ENCODE peak calls at places on chromosomes 12 and 14, in eight cellular contexts. One of them, this sample, is unnamed.
A peak's percentile ranks its signal among the peaks of the same experiment; 100 is the strongest.

GRCh38 chr12:45208604-45209487 is 7.0 kb upstream of the ANO6 start:
- DNase-seq in lower leg skin: no peak
- DNase-seq in choroid plexus epithelial cell: peak; percentile 60
- DNase-seq in tibial nerve: no peak
- DNase-seq in ovary: no peak
- DNase-seq in fibroblast of mammary gland: peak; percentile 85
- DNase-seq in suprapubic skin: no peak
- DNase-seq in breast epithelium: no peak
- DNase-seq in this sample: peak; percentile 73

GRCh38 chr14:77601846-77602609 is 14.4 kb downstream of the SPTLC2 start:
- DNase-seq in lower leg skin: no peak
- DNase-seq in choroid plexus epithelial cell: no peak
- DNase-seq in tibial nerve: no peak
- DNase-seq in ovary: no peak
- DNase-seq in fibroblast of mammary gland: no peak
- DNase-seq in suprapubic skin: no peak
- DNase-seq in breast epithelium: no peak
- DNase-seq in this sample: no peak

GRCh38 chr14:39762576-39763401 is 330.6 kb upstream of the FBXO33 start:
- DNase-seq in lower leg skin: no peak
- DNase-seq in choroid plexus epithelial cell: no peak
- DNase-seq in tibial nerve: no peak
- DNase-seq in ovary: no peak
- DNase-seq in fibroblast of mammary gland: no peak
- DNase-seq in suprapubic skin: no peak
- DNase-seq in breast epithelium: no peak
- DNase-seq in this sample: no peak

GRCh38 chr14:97021001-97021400 is 223.8 kb downstream of the VRK1 start:
- DNase-seq in lower leg skin: no peak
- DNase-seq in choroid plexus epithelial cell: no peak
- DNase-seq in tibial nerve: no peak
- DNase-seq in ovary: no peak
- DNase-seq in fibroblast of mammary gland: no peak
- DNase-seq in suprapubic skin: no peak
- DNase-seq in breast epithelium: no peak
- DNase-seq in this sample: no peak

GRCh38 chr12:57641699-57642442 is 8.9 kb upstream of the B4GALNT1 start:
- DNase-seq in lower leg skin: no peak
- DNase-seq in choroid plexus epithelial cell: no peak
- DNase-seq in tibial nerve: no peak
- DNase-seq in ovary: no peak
- DNase-seq in fibroblast of mammary gland: no peak
- DNase-seq in suprapubic skin: no peak
- DNase-seq in breast epithelium: no peak
- DNase-seq in this sample: no peak

GRCh38 chr12:94149781-94150482 is 1.6 kb downstream of the PLXNC1 start:
- DNase-seq in lower leg skin: no peak
- DNase-seq in choroid plexus epithelial cell: peak; percentile 62
- DNase-seq in tibial nerve: peak; percentile 20
- DNase-seq in ovary: peak; percentile 79
- DNase-seq in fibroblast of mammary gland: peak; percentile 25
- DNase-seq in suprapubic skin: no peak
- DNase-seq in breast epithelium: no peak
- DNase-seq in this sample: no peak

GRCh38 chr12:127809236-127809635 is 457.7 kb upstream of the TMEM132C start:
- DNase-seq in lower leg skin: no peak
- DNase-seq in choroid plexus epithelial cell: peak; percentile 72
- DNase-seq in tibial nerve: no peak
- DNase-seq in ovary: no peak
- DNase-seq in fibroblast of mammary gland: peak; percentile 83
- DNase-seq in suprapubic skin: no peak
- DNase-seq in breast epithelium: no peak
- DNase-seq in this sample: no peak

GRCh38 chr12:124938606-124939427 is 24.4 kb upstream of the UBC start:
- DNase-seq in lower leg skin: peak; percentile 79
- DNase-seq in choroid plexus epithelial cell: peak; percentile 95
- DNase-seq in tibial nerve: peak; percentile 56
- DNase-seq in ovary: peak; percentile 68
- DNase-seq in fibroblast of mammary gland: peak; percentile 91
- DNase-seq in suprapubic skin: peak; percentile 87
- DNase-seq in breast epithelium: no peak
- DNase-seq in this sample: peak; percentile 72

GRCh38 chr14:70436867-70437266 is 15.1 kb upstream of the ADAM21 start:
- DNase-seq in lower leg skin: no peak
- DNase-seq in choroid plexus epithelial cell: no peak
- DNase-seq in tibial nerve: no peak
- DNase-seq in ovary: no peak
- DNase-seq in fibroblast of mammary gland: no peak
- DNase-seq in suprapubic skin: no peak
- DNase-seq in breast epithelium: no peak
- DNase-seq in this sample: no peak

GRCh38 chr12:93279849-93280412 is 97.8 kb upstream of the NUDT4 start:
- DNase-seq in lower leg skin: no peak
- DNase-seq in choroid plexus epithelial cell: peak; percentile 39
- DNase-seq in tibial nerve: no peak
- DNase-seq in ovary: no peak
- DNase-seq in fibroblast of mammary gland: no peak
- DNase-seq in suprapubic skin: no peak
- DNase-seq in breast epithelium: no peak
- DNase-seq in this sample: no peak

DNA sequence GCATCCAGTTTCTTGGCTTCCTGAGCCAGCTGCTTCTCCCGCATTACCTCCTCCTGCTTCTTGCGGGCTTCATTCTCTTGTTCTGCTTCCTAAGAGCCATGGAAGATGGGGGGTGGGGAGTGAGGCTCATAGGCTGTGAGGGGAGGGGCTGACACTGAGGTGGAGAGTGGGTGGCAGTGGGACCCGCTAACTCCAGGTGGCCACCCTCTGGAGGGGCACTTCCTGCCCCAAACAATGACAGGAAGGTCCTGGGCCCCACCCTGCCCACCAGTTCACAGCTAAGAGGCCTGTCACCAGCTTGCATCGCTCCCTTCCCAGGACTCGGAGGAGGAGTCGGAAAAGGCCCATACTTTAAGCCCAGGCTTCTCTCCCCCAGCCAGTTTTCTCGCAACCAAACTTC is 23.9 kb downstream of the PRPF40B start:
- DNase-seq in lower leg skin: no peak
- DNase-seq in choroid plexus epithelial cell: no peak
- DNase-seq in tibial nerve: no peak
- DNase-seq in ovary: no peak
- DNase-seq in fibroblast of mammary gland: no peak
- DNase-seq in suprapubic skin: no peak
- DNase-seq in breast epithelium: no peak
- DNase-seq in this sample: no peak
- H3K4me3 ChIP-seq in lower leg skin: no peak overlapping the region
- H3K4me3 ChIP-seq in choroid plexus epithelial cell: no peak overlapping the region
- H3K4me3 ChIP-seq in tibial nerve: no peak overlapping the region
- H3K4me3 ChIP-seq in ovary: no peak overlapping the region
- H3K4me3 ChIP-seq in fibroblast of mammary gland: no peak overlapping the region
- H3K4me3 ChIP-seq in suprapubic skin: no peak overlapping the region
- H3K4me3 ChIP-seq in breast epithelium: no peak overlapping the region
- H3K4me3 ChIP-seq in this sample: no peak overlapping the region

GRCh38 chr14:24418492-24418873 is 11.0 kb downstream of the CBLN3 start:
- DNase-seq in lower leg skin: no peak
- DNase-seq in choroid plexus epithelial cell: no peak
- DNase-seq in tibial nerve: no peak
- DNase-seq in ovary: no peak
- DNase-seq in fibroblast of mammary gland: no peak
- DNase-seq in suprapubic skin: no peak
- DNase-seq in breast epithelium: no peak
- DNase-seq in this sample: no peak

GRCh38 chr14:24416254-24416931 is 13.1 kb downstream of the CBLN3 start:
- DNase-seq in lower leg skin: no peak
- DNase-seq in choroid plexus epithelial cell: no peak
- DNase-seq in tibial nerve: no peak
- DNase-seq in ovary: no peak
- DNase-seq in fibroblast of mammary gland: no peak
- DNase-seq in suprapubic skin: no peak
- DNase-seq in breast epithelium: no peak
- DNase-seq in this sample: no peak

GRCh38 chr14:24415421-24416253 is 13.8 kb downstream of the CBLN3 start:
- DNase-seq in lower leg skin: no peak
- DNase-seq in choroid plexus epithelial cell: no peak
- DNase-seq in tibial nerve: no peak
- DNase-seq in ovary: no peak
- DNase-seq in fibroblast of mammary gland: no peak
- DNase-seq in suprapubic skin: no peak
- DNase-seq in breast epithelium: no peak
- DNase-seq in this sample: no peak

GRCh38 chr14:24417832-24418491 is 11.5 kb downstream of the CBLN3 start:
- DNase-seq in lower leg skin: no peak
- DNase-seq in choroid plexus epithelial cell: no peak
- DNase-seq in tibial nerve: no peak
- DNase-seq in ovary: no peak
- DNase-seq in fibroblast of mammary gland: no peak
- DNase-seq in suprapubic skin: no peak
- DNase-seq in breast epithelium: no peak
- DNase-seq in this sample: no peak

GRCh38 chr14:24416932-24417619 is 12.4 kb downstream of the CBLN3 start:
- DNase-seq in lower leg skin: no peak
- DNase-seq in choroid plexus epithelial cell: no peak
- DNase-seq in tibial nerve: no peak
- DNase-seq in ovary: no peak
- DNase-seq in fibroblast of mammary gland: no peak
- DNase-seq in suprapubic skin: no peak
- DNase-seq in breast epithelium: no peak
- DNase-seq in this sample: no peak
- H3K4me3 ChIP-seq in lower leg skin: no peak overlapping the region
- H3K4me3 ChIP-seq in choroid plexus epithelial cell: no peak overlapping the region
- H3K4me3 ChIP-seq in tibial nerve: no peak overlapping the region
- H3K4me3 ChIP-seq in ovary: no peak overlapping the region
- H3K4me3 ChIP-seq in fibroblast of mammary gland: no peak overlapping the region
- H3K4me3 ChIP-seq in suprapubic skin: no peak overlapping the region
- H3K4me3 ChIP-seq in breast epithelium: no peak overlapping the region
- H3K4me3 ChIP-seq in this sample: no peak overlapping the region

GRCh38 chr12:6954316-6954710 is 3.2 kb downstream of the PTPN6 start:
- DNase-seq in lower leg skin: no peak
- DNase-seq in choroid plexus epithelial cell: no peak
- DNase-seq in tibial nerve: no peak
- DNase-seq in ovary: no peak
- DNase-seq in fibroblast of mammary gland: no peak
- DNase-seq in suprapubic skin: no peak
- DNase-seq in breast epithelium: no peak
- DNase-seq in this sample: no peak
- H3K4me3 ChIP-seq in lower leg skin: no peak overlapping the region
- H3K4me3 ChIP-seq in choroid plexus epithelial cell: no peak overlapping the region
- H3K4me3 ChIP-seq in tibial nerve: no peak overlapping the region
- H3K4me3 ChIP-seq in ovary: no peak overlapping the region
- H3K4me3 ChIP-seq in fibroblast of mammary gland: no peak overlapping the region
- H3K4me3 ChIP-seq in suprapubic skin: no peak overlapping the region
- H3K4me3 ChIP-seq in breast epithelium: no peak overlapping the region
- H3K4me3 ChIP-seq in this sample: no peak overlapping the region

GRCh38 chr12:126191037-126191891 is 1126.0 kb downstream of the AACS start:
- DNase-seq in lower leg skin: no peak
- DNase-seq in choroid plexus epithelial cell: no peak
- DNase-seq in tibial nerve: no peak
- DNase-seq in ovary: no peak
- DNase-seq in fibroblast of mammary gland: no peak
- DNase-seq in suprapubic skin: no peak
- DNase-seq in breast epithelium: no peak
- DNase-seq in this sample: no peak
- H3K4me3 ChIP-seq in lower leg skin: no peak overlapping the region
- H3K4me3 ChIP-seq in choroid plexus epithelial cell: no peak overlapping the region
- H3K4me3 ChIP-seq in tibial nerve: peak overlapping the region; percentile 1
- H3K4me3 ChIP-seq in ovary: no peak overlapping the region
- H3K4me3 ChIP-seq in fibroblast of mammary gland: no peak overlapping the region
- H3K4me3 ChIP-seq in suprapubic skin: peak overlapping the region; percentile 8
- H3K4me3 ChIP-seq in breast epithelium: no peak overlapping the region
- H3K4me3 ChIP-seq in this sample: no peak overlapping the region